ENCODE peak calls at places on chromosomes 13 and 19, in nine cellular contexts. E is stimulated activated CD4-positive, alpha-beta T cell treated with anti-CD3 and anti-CD28 coated beads, Interleukin-15, amount 100 ng/mL, for 24 hours; Z is T-helper 9 cell; J is H7; G is type B pancreatic cell; M is psoas muscle; L is mesenchymal stem cell; H is foreskin fibroblast; P is amygdala. R is an unnamed sample.

GRCh38 chr19:16454519-16454918 is 17.3 kb downstream of the EPS15L1 start:
- DNase-seq in H (no peak), J (no peak), P (no peak), Z (no peak), E (no peak), G (no peak), M (no peak), L (no peak), R (no peak)

GRCh38 chr19:15099017-15099582 is 8.1 kb upstream of the SYDE1 start:
- DNase-seq in G (no peak), P (no peak), L (no peak), H (no peak), Z (no peak), E (no peak), M (no peak), J (no peak), R (no peak)

GRCh38 chr13:41352935-41353801 is 42.1 kb downstream of the NAA16 start:
- DNase-seq in H (peak; percentile 34), L (peak; percentile 82), M (no peak), G (no peak), E (peak; percentile 14), J (peak; percentile 22), Z (peak; percentile 38), P (peak; percentile 37), R (peak; percentile 33)

GRCh38 chr19:33767898-33768413 is 28.7 kb upstream of the KCTD15 start:
- DNase-seq in Z (no peak), L (peak; percentile 12), P (no peak), J (peak; percentile 92), M (no peak), E (peak; percentile 25), G (peak; percentile 85), H (no peak), R (no peak)

GRCh38 chr13:109271555-109271954 is 514.8 kb downstream of the IRS2 start:
- DNase-seq in L (no peak), J (no peak), Z (no peak), E (no peak), P (no peak), G (no peak), H (no peak), M (no peak), R (no peak)

GRCh38 chr13:113627136-113627535 is 30.9 kb downstream of the ATP4B start:
- DNase-seq in G (no peak), M (peak; percentile 28), J (no peak), Z (no peak), E (no peak), H (no peak), P (no peak), L (no peak), R (no peak)

GRCh38 chr19:53123400-53123799 is 9.3 kb downstream of the ZNF415 start:
- DNase-seq in G (peak; percentile 27), H (no peak), M (no peak), P (no peak), L (no peak), J (no peak), E (no peak), Z (no peak), R (no peak)

GRCh38 chr13:23710366-23710765 is 140.2 kb downstream of the TNFRSF19 start:
- DNase-seq in G (no peak), P (no peak), H (no peak), J (no peak), Z (no peak), L (no peak), M (no peak), E (no peak), R (no peak)

GRCh38 chr19:11418518-11419506 is at the start of gene RGL3:
- DNase-seq in E (no peak), Z (no peak), L (no peak), J (peak; percentile 92), G (no peak), M (peak; percentile 69), P (no peak), H (no peak), R (no peak)

GRCh38 chr19:54928299-54928698 is 19.0 kb downstream of the NLRP7 start:
- DNase-seq in M (no peak), L (peak; percentile 4), H (no peak), P (no peak), E (no peak), J (no peak), G (no peak), Z (no peak), R (no peak)

GRCh38 chr13:33799950-33800592 is 17.9 kb upstream of the RFC3 start:
- DNase-seq in E (no peak), P (peak; percentile 5), L (peak; percentile 30), J (no peak), Z (no peak), M (no peak), G (no peak), H (no peak), R (no peak)

GRCh38 chr19:44003461-44004134 is 841 bp downstream of the ZNF230 start:
- DNase-seq in P (no peak), J (peak; percentile 13), E (peak; percentile 10), M (peak; percentile 48), H (peak; percentile 24), G (no peak), L (peak; percentile 47), Z (no peak), R (no peak)

GRCh38 chr13:67736646-67737420 is 506.7 kb upstream of the PCDH9 start:
- DNase-seq in E (no peak), Z (no peak), P (no peak), H (peak; percentile 30), L (peak; percentile 77), G (no peak), J (peak; percentile 2), M (no peak), R (no peak)

GRCh38 chr19:30102239-30102638 is 160.2 kb downstream of the URI1 start:
- DNase-seq in E (no peak), Z (no peak), L (no peak), H (no peak), M (peak; percentile 3), J (no peak), P (peak; percentile 5), G (no peak), R (no peak)

GRCh38 chr19:42114412-42114811 is 17.8 kb downstream of the POU2F2 start:
- DNase-seq in M (peak; percentile 39), H (no peak), P (no peak), E (no peak), J (peak; percentile 72), L (peak; percentile 64), G (no peak), Z (no peak), R (no peak)

GRCh38 chr19:31113250-31113685 is 236.0 kb downstream of the TSHZ3 start:
- DNase-seq in L (peak; percentile 47), G (no peak), E (no peak), Z (no peak), P (no peak), J (no peak), M (no peak), H (peak; percentile 53), R (no peak)

GRCh38 chr19:29672319-29672932 is 7.2 kb downstream of the PLEKHF1 start:
- DNase-seq in P (no peak), Z (no peak), J (no peak), M (no peak), E (no peak), L (no peak), H (no peak), G (no peak), R (no peak)

GRCh38 chr19:31555634-31556215 is 206.5 kb upstream of the TSHZ3 start:
- DNase-seq in Z (no peak), H (no peak), M (no peak), G (no peak), E (no peak), L (no peak), J (no peak), P (no peak), R (no peak)

GRCh38 chr19:870963-871401 is 11.5 kb downstream of the CFD start:
- DNase-seq in L (no peak), J (peak; percentile 71), Z (no peak), P (peak; percentile 37), E (no peak), M (peak; percentile 78), H (no peak), G (no peak), R (no peak)

GRCh38 chr19:3285647-3286176 is 61.3 kb downstream of the CELF5 start:
- DNase-seq in Z (peak; percentile 67), M (peak; percentile 50), L (no peak), G (no peak), E (peak; percentile 69), P (no peak), J (peak; percentile 99), H (no peak), R (peak; percentile 53)

GRCh38 chr13:28679628-28680027 is 20.7 kb downstream of the POMP start:
- DNase-seq in P (no peak), J (peak; percentile 38), H (no peak), G (no peak), E (no peak), M (no peak), Z (no peak), L (peak; percentile 37), R (no peak)

GRCh38 chr19:3646336-3647092 is 19.9 kb upstream of the CACTIN start:
- DNase-seq in H (no peak), G (no peak), J (no peak), P (no peak), M (no peak), Z (no peak), L (no peak), E (no peak), R (no peak)

GRCh38 chr19:27935669-27936068 is 1277.3 kb downstream of the UQCRFS1 start:
- DNase-seq in H (no peak), E (no peak), P (no peak), M (no peak), G (no peak), Z (no peak), L (no peak), J (no peak), R (no peak)

GRCh38 chr13:52159159-52159982 is at the start of gene NEK3:
- DNase-seq in M (peak; percentile 85), L (peak; percentile 65), G (peak; percentile 84), Z (peak; percentile 29), J (peak; percentile 88), P (peak; percentile 75), H (peak; percentile 66), E (peak; percentile 65), R (peak; percentile 15)

GRCh38 chr13:35857769-35858168 is 273.4 kb downstream of the DCLK1 start:
- DNase-seq in J (peak; percentile 38), G (no peak), E (no peak), L (no peak), P (no peak), Z (no peak), M (no peak), H (no peak), R (no peak)

GRCh38 chr19:6087074-6087506 is 23.2 kb downstream of the RFX2 start:
- DNase-seq in M (no peak), E (no peak), G (no peak), Z (no peak), J (no peak), P (no peak), H (no peak), L (no peak), R (no peak)

GRCh38 chr19:52961981-52962380 is 700 bp downstream of the ZNF816 start:
- DNase-seq in E (no peak), J (peak; percentile 5), L (no peak), H (no peak), P (no peak), M (no peak), G (no peak), Z (no peak), R (no peak)

GRCh38 chr19:44905437-44906160 is at the start of gene APOE:
- DNase-seq in M (no peak), J (peak; percentile 95), E (no peak), L (peak; percentile 54), P (peak; percentile 59), G (no peak), Z (no peak), H (no peak), R (no peak)

GRCh38 chr13:23990443-23990842 is 93.1 kb upstream of the C1QTNF9B start:
- DNase-seq in L (no peak), Z (no peak), P (no peak), M (no peak), H (no peak), E (no peak), G (no peak), J (no peak), R (no peak)

GRCh38 chr19:17654993-17655392 is 33.2 kb downstream of the UNC13A start:
- DNase-seq in L (no peak), E (peak; percentile 31), J (peak; percentile 88), P (no peak), Z (no peak), H (no peak), M (peak; percentile 17), G (no peak), R (no peak)

R was measured in effector CD4-positive, alpha-beta T cell.